ENCODE peak calls at places on chromosomes 1 and 21, in eight cellular contexts. T is NCI-H748 treated with DMSO at 0.1 percent for 48 hours; Y is stimulated activated CD4-positive, alpha-beta T cell treated with anti-CD3 and anti-CD28 coated beads, TNF-alpha, amount 100 ng/mL, for 48 hours; Z is central memory CD4-positive, alpha-beta T cell; S is Caco-2; K is sigmoid colon; H is EL; M is HuH-7. U is an unnamed sample.

GRCh38 chr1:15543589-15544568 is 17.2 kb downstream of the DNAJC16 start:
- DNase-seq in T (no peak), Y (no peak), Z (no peak), S (no peak), K (no peak), H (peak), M (no peak), U (no peak)

GRCh38 chr1:54498383-54499096 is 49.5 kb upstream of the ACOT11 start:
- DNase-seq in T (no peak), Y (no peak), Z (no peak), S (no peak), K (no peak), H (no peak), M (no peak), U (no peak)

GRCh38 chr1:9684806-9685205 is 33.3 kb downstream of the PIK3CD start:
- DNase-seq in T (no peak), Y (no peak), Z (no peak), S (no peak), K (no peak), H (no peak), M (no peak), U (no peak)

GRCh38 chr1:160579216-160579701 is at the start of gene CD84:
- DNase-seq in T (no peak), Y (no peak), Z (peak), S (no peak), K (no peak), H (no peak), M (no peak), U (no peak)

GRCh38 chr1:64378826-64379225 is 91.1 kb upstream of the CACHD1 start:
- DNase-seq in T (no peak), Y (no peak), Z (no peak), S (no peak), K (no peak), H (no peak), M (no peak), U (no peak)

GRCh38 chr21:39321424-39321823 is 8.0 kb upstream of the BRWD1 start:
- DNase-seq in T (no peak), Y (no peak), Z (no peak), S (peak), K (no peak), H (no peak), M (no peak), U (no peak)

GRCh38 chr1:89800718-89801117 is 20.1 kb upstream of the LRRC8D start:
- DNase-seq in T (no peak), Y (no peak), Z (no peak), S (no peak), K (no peak), H (no peak), M (no peak), U (no peak)

GRCh38 chr1:84847253-84848247 is 45.5 kb downstream of the LPAR3 start:
- DNase-seq in T (peak), Y (no peak), Z (peak), S (no peak), K (peak), H (peak), M (no peak), U (peak)

GRCh38 chr1:11657654-11658053 is 3.0 kb downstream of the FBXO44 start:
- DNase-seq in T (no peak), Y (no peak), Z (no peak), S (no peak), K (no peak), H (no peak), M (no peak), U (no peak)

GRCh38 chr21:24428539-24429186 is 1178.6 kb downstream of the MRPL39 start:
- DNase-seq in T (no peak), Y (no peak), Z (no peak), S (no peak), K (no peak), H (no peak), M (no peak), U (no peak)

GRCh38 chr1:41661428-41662060 is 177.1 kb upstream of the EDN2 start:
- DNase-seq in T (peak), Y (no peak), Z (no peak), S (no peak), K (no peak), H (no peak), M (no peak), U (no peak)

GRCh38 chr1:247358920-247359319 is 27.3 kb upstream of the ZNF496 start:
- DNase-seq in T (no peak), Y (no peak), Z (no peak), S (no peak), K (no peak), H (no peak), M (no peak), U (no peak)

GRCh38 chr1:56414728-56415224 is 164.6 kb downstream of the PLPP3 start:
- DNase-seq in T (peak), Y (no peak), Z (no peak), S (peak), K (no peak), H (no peak), M (peak), U (no peak)

GRCh38 chr1:20885121-20885520 is 98.0 kb upstream of the HP1BP3 start:
- DNase-seq in T (no peak), Y (no peak), Z (no peak), S (no peak), K (no peak), H (peak), M (no peak), U (no peak)

GRCh38 chr1:235617140-235617539 is 32.4 kb downstream of the GNG4 start:
- DNase-seq in T (no peak), Y (no peak), Z (no peak), S (no peak), K (no peak), H (no peak), M (no peak), U (no peak)

GRCh38 chr1:243848165-243849088 is 1.6 kb downstream of the AKT3 start:
- DNase-seq in T (no peak), Y (no peak), Z (no peak), S (no peak), K (no peak), H (no peak), M (no peak), U (no peak)

GRCh38 chr1:247212914-247213617 is 41.2 kb upstream of the ZNF124 start:
- DNase-seq in T (no peak), Y (no peak), Z (no peak), S (no peak), K (no peak), H (no peak), M (no peak), U (no peak)

GRCh38 chr1:158930504-158930903 is 848 bp upstream of the PYHIN1 start:
- DNase-seq in T (no peak), Y (no peak), Z (peak), S (no peak), K (no peak), H (no peak), M (no peak), U (no peak)

GRCh38 chr1:9066945-9067807 is 2.3 kb downstream of the SLC2A5 start:
- DNase-seq in T (no peak), Y (no peak), Z (no peak), S (no peak), K (peak), H (peak), M (peak), U (no peak)

GRCh38 chr1:25110037-25110436 is 122.3 kb downstream of the SYF2 start:
- DNase-seq in T (no peak), Y (no peak), Z (no peak), S (no peak), K (no peak), H (no peak), M (no peak), U (no peak)

GRCh38 chr21:31158789-31159581 is 120.7 kb upstream of the KRTAP19-8 start:
- DNase-seq in T (no peak), Y (no peak), Z (peak), S (no peak), K (no peak), H (no peak), M (no peak), U (no peak)

GRCh38 chr21:35352066-35352770 is 303.1 kb upstream of the RUNX1 start:
- DNase-seq in T (no peak), Y (no peak), Z (no peak), S (no peak), K (no peak), H (peak), M (no peak), U (no peak)

GRCh38 chr21:36765229-36765628 is 66.3 kb downstream of the SIM2 start:
- DNase-seq in T (no peak), Y (no peak), Z (no peak), S (no peak), K (no peak), H (no peak), M (no peak), U (no peak)

GRCh38 chr1:111656093-111657017 is 36.8 kb downstream of the RAP1A start:
- DNase-seq in T (peak), Y (no peak), Z (peak), S (no peak), K (no peak), H (peak), M (peak), U (no peak)

GRCh38 chr1:53552146-53552940 is 93.1 kb downstream of the DMRTB1 start:
- DNase-seq in T (no peak), Y (no peak), Z (no peak), S (no peak), K (peak), H (peak), M (no peak), U (no peak)

GRCh38 chr1:52059888-52060287 is 3.8 kb downstream of the BTF3L4 start:
- DNase-seq in T (no peak), Y (no peak), Z (no peak), S (no peak), K (no peak), H (no peak), M (no peak), U (no peak)